ENCODE peak calls at places on chromosome 7, in five cellular contexts. One of them, this sample, is unnamed.

GRCh38 chr7:121525155-121525819 is 129.2 kb upstream of the FAM3C start:
- DNase-seq in hepatocyte: no peak
- DNase-seq in HCT116: no peak
- DNase-seq in SK-N-SH: no peak
- DNase-seq in stomach: no peak
- DNase-seq in this sample: no peak

GRCh38 chr7:76507723-76508406 is 2.5 kb upstream of the UPK3B start:
- DNase-seq in hepatocyte: peak; percentile 1
- DNase-seq in HCT116: no peak
- DNase-seq in SK-N-SH: no peak
- DNase-seq in stomach: no peak
- DNase-seq in this sample: no peak

GRCh38 chr7:91533996-91534395 is 269.8 kb downstream of the FZD1 start:
- DNase-seq in hepatocyte: no peak
- DNase-seq in HCT116: no peak
- DNase-seq in SK-N-SH: no peak
- DNase-seq in stomach: no peak
- DNase-seq in this sample: no peak

GRCh38 chr7:68573271-68574000 is 1024.8 kb upstream of the AUTS2 start:
- DNase-seq in hepatocyte: no peak
- DNase-seq in HCT116: no peak
- DNase-seq in SK-N-SH: no peak
- DNase-seq in stomach: no peak
- DNase-seq in this sample: no peak

GRCh38 chr7:149776848-149777407 is 3.5 kb upstream of the ZNF467 start:
- DNase-seq in hepatocyte: no peak
- DNase-seq in HCT116: no peak
- DNase-seq in SK-N-SH: no peak
- DNase-seq in stomach: no peak
- DNase-seq in this sample: peak; percentile 60

GRCh38 chr7:139830779-139831498 is 1.9 kb downstream of the TBXAS1 start:
- DNase-seq in hepatocyte: no peak
- DNase-seq in HCT116: no peak
- DNase-seq in SK-N-SH: no peak
- DNase-seq in stomach: no peak
- DNase-seq in this sample: no peak

GRCh38 chr7:81669476-81670105 is 100.3 kb downstream of the HGF start:
- DNase-seq in hepatocyte: peak; percentile 49
- DNase-seq in HCT116: no peak
- DNase-seq in SK-N-SH: no peak
- DNase-seq in stomach: no peak
- DNase-seq in this sample: no peak

GRCh38 chr7:132464740-132465139 is 111.5 kb downstream of the PLXNA4 start:
- DNase-seq in hepatocyte: no peak
- DNase-seq in HCT116: no peak
- DNase-seq in SK-N-SH: no peak
- DNase-seq in stomach: no peak
- DNase-seq in this sample: peak; percentile 66

GRCh38 chr7:27235387-27236052 is 7.1 kb upstream of the EVX1 start:
- DNase-seq in hepatocyte: peak; percentile 87
- DNase-seq in HCT116: peak; percentile 16
- DNase-seq in SK-N-SH: peak; percentile 85
- DNase-seq in stomach: peak; percentile 50
- DNase-seq in this sample: peak; percentile 75

GRCh38 chr7:46626261-46627037 is 705.4 kb upstream of the IGFBP3 start:
- DNase-seq in hepatocyte: no peak
- DNase-seq in HCT116: no peak
- DNase-seq in SK-N-SH: no peak
- DNase-seq in stomach: no peak
- DNase-seq in this sample: no peak

GRCh38 chr7:48035967-48036478 is 680 bp downstream of the C7orf57 start:
- DNase-seq in hepatocyte: peak; percentile 33
- DNase-seq in HCT116: no peak
- DNase-seq in SK-N-SH: peak; percentile 59
- DNase-seq in stomach: no peak
- DNase-seq in this sample: peak; percentile 69

GRCh38 chr7:100215895-100216294 is 3.9 kb upstream of the PVRIG start:
- DNase-seq in hepatocyte: no peak
- DNase-seq in HCT116: no peak
- DNase-seq in SK-N-SH: no peak
- DNase-seq in stomach: peak; percentile 44
- DNase-seq in this sample: peak; percentile 68

GRCh38 chr7:157738064-157738460 is 401.3 kb downstream of the DNAJB6 start:
- DNase-seq in hepatocyte: peak; percentile 39
- DNase-seq in HCT116: no peak
- DNase-seq in SK-N-SH: no peak
- DNase-seq in stomach: no peak
- DNase-seq in this sample: peak; percentile 44

GRCh38 chr7:30929686-30930085 is 18.0 kb downstream of the AQP1 start:
- DNase-seq in hepatocyte: no peak
- DNase-seq in HCT116: no peak
- DNase-seq in SK-N-SH: peak; percentile 12
- DNase-seq in stomach: no peak
- DNase-seq in this sample: no peak

GRCh38 chr7:28211006-28211405 is 30.4 kb upstream of the JAZF1 start:
- DNase-seq in hepatocyte: no peak
- DNase-seq in HCT116: no peak
- DNase-seq in SK-N-SH: no peak
- DNase-seq in stomach: no peak
- DNase-seq in this sample: no peak

GRCh38 chr7:5470167-5470532 is 46.5 kb upstream of the TNRC18 start:
- DNase-seq in hepatocyte: no peak
- DNase-seq in HCT116: no peak
- DNase-seq in SK-N-SH: peak; percentile 70
- DNase-seq in stomach: no peak
- DNase-seq in this sample: no peak

GRCh38 chr7:20340839-20341238 is 10.1 kb downstream of the ITGB8 start:
- DNase-seq in hepatocyte: no peak
- DNase-seq in HCT116: peak; percentile 82
- DNase-seq in SK-N-SH: no peak
- DNase-seq in stomach: peak; percentile 26
- DNase-seq in this sample: no peak

GRCh38 chr7:75962607-75963382 is 31.6 kb downstream of the TMEM120A start:
- DNase-seq in hepatocyte: peak; percentile 9
- DNase-seq in HCT116: no peak
- DNase-seq in SK-N-SH: peak; percentile 68
- DNase-seq in stomach: no peak
- DNase-seq in this sample: peak; percentile 82

GRCh38 chr7:36261019-36261754 is 108.1 kb downstream of the EEPD1 start:
- DNase-seq in hepatocyte: no peak
- DNase-seq in HCT116: no peak
- DNase-seq in SK-N-SH: no peak
- DNase-seq in stomach: no peak
- DNase-seq in this sample: no peak

GRCh38 chr7:7054252-7054830 is 128.0 kb upstream of the C1GALT1 start:
- DNase-seq in hepatocyte: no peak
- DNase-seq in HCT116: no peak
- DNase-seq in SK-N-SH: no peak
- DNase-seq in stomach: no peak
- DNase-seq in this sample: no peak

GRCh38 chr7:99860281-99861127 is 16.3 kb downstream of the OR2AE1 start:
- DNase-seq in hepatocyte: peak; percentile 40
- DNase-seq in HCT116: no peak
- DNase-seq in SK-N-SH: no peak
- DNase-seq in stomach: no peak
- DNase-seq in this sample: peak; percentile 51

GRCh38 chr7:134154581-134155130 is 27.5 kb downstream of the LRGUK start:
- DNase-seq in hepatocyte: no peak
- DNase-seq in HCT116: no peak
- DNase-seq in SK-N-SH: no peak
- DNase-seq in stomach: no peak
- DNase-seq in this sample: no peak

GRCh38 chr7:38902443-38902842 is 6.5 kb downstream of the VPS41 start:
- DNase-seq in hepatocyte: no peak
- DNase-seq in HCT116: no peak
- DNase-seq in SK-N-SH: no peak
- DNase-seq in stomach: no peak
- DNase-seq in this sample: no peak

GRCh38 chr7:102321351-102322201 is 34.7 kb downstream of the SPDYE6 start:
- DNase-seq in hepatocyte: peak; percentile 67
- DNase-seq in HCT116: no peak
- DNase-seq in SK-N-SH: peak; percentile 46
- DNase-seq in stomach: no peak
- DNase-seq in this sample: peak; percentile 77

GRCh38 chr7:2985866-2986265 is 57.8 kb downstream of the CARD11 start:
- DNase-seq in hepatocyte: no peak
- DNase-seq in HCT116: no peak
- DNase-seq in SK-N-SH: no peak
- DNase-seq in stomach: no peak
- DNase-seq in this sample: no peak

GRCh38 chr7:105775580-105775979 is 100.8 kb downstream of the ATXN7L1 start:
- DNase-seq in hepatocyte: no peak
- DNase-seq in HCT116: no peak
- DNase-seq in SK-N-SH: no peak
- DNase-seq in stomach: no peak
- DNase-seq in this sample: no peak

GRCh38 chr7:44548893-44549292 is 7.8 kb upstream of the NPC1L1 start:
- DNase-seq in hepatocyte: no peak
- DNase-seq in HCT116: no peak
- DNase-seq in SK-N-SH: no peak
- DNase-seq in stomach: no peak
- DNase-seq in this sample: no peak

GRCh38 chr7:112192236-112193154 is 13.7 kb downstream of the DOCK4 start:
- DNase-seq in hepatocyte: no peak
- DNase-seq in HCT116: no peak
- DNase-seq in SK-N-SH: no peak
- DNase-seq in stomach: no peak
- DNase-seq in this sample: no peak

GRCh38 chr7:158461824-158462223 is 125.8 kb downstream of the PTPRN2 start:
- DNase-seq in hepatocyte: no peak
- DNase-seq in HCT116: no peak
- DNase-seq in SK-N-SH: no peak
- DNase-seq in stomach: no peak
- DNase-seq in this sample: no peak

GRCh38 chr7:98697485-98698240 is 80.6 kb downstream of the NPTX2 start:
- DNase-seq in hepatocyte: no peak
- DNase-seq in HCT116: no peak
- DNase-seq in SK-N-SH: no peak
- DNase-seq in stomach: no peak
- DNase-seq in this sample: no peak

GRCh38 chr7:154835924-154836529 is 166.9 kb downstream of the PAXIP1 start:
- DNase-seq in hepatocyte: no peak
- DNase-seq in HCT116: no peak
- DNase-seq in SK-N-SH: no peak
- DNase-seq in stomach: no peak
- DNase-seq in this sample: no peak

GRCh38 chr7:107029061-107029763 is 15.3 kb upstream of the PRKAR2B start:
- DNase-seq in hepatocyte: no peak
- DNase-seq in HCT116: no peak
- DNase-seq in SK-N-SH: peak; percentile 75
- DNase-seq in stomach: no peak
- DNase-seq in this sample: no peak

GRCh38 chr7:70935854-70936253 is 196.1 kb upstream of the GALNT17 start:
- DNase-seq in hepatocyte: no peak
- DNase-seq in HCT116: no peak
- DNase-seq in SK-N-SH: no peak
- DNase-seq in stomach: no peak
- DNase-seq in this sample: no peak

GRCh38 chr7:105306160-105306784 is 82.4 kb downstream of the SRPK2 start:
- DNase-seq in hepatocyte: no peak
- DNase-seq in HCT116: no peak
- DNase-seq in SK-N-SH: no peak
- DNase-seq in stomach: no peak
- DNase-seq in this sample: no peak

GRCh38 chr7:9719721-9720120 is 1254.0 kb upstream of the PHF14 start:
- DNase-seq in hepatocyte: no peak
- DNase-seq in HCT116: no peak
- DNase-seq in SK-N-SH: no peak
- DNase-seq in stomach: no peak
- DNase-seq in this sample: no peak

GRCh38 chr7:23530355-23530754 is 1.4 kb downstream of the TRA2A start:
- DNase-seq in hepatocyte: peak; percentile 55
- DNase-seq in HCT116: no peak
- DNase-seq in SK-N-SH: peak; percentile 59
- DNase-seq in stomach: no peak
- DNase-seq in this sample: no peak
- H3K4me1 ChIP-seq in hepatocyte: peaks cover 35% of the 10 kb centered on the region
- H3K4me1 ChIP-seq in HCT116: peaks cover 12% of the 10 kb centered on the region
- H3K4me1 ChIP-seq in SK-N-SH: peaks cover 14% of the 10 kb centered on the region
- H3K4me1 ChIP-seq in stomach: peaks cover 58% of the 10 kb centered on the region
- H3K4me1 ChIP-seq in this sample: peaks cover 9% of the 10 kb centered on the region

DNA sequence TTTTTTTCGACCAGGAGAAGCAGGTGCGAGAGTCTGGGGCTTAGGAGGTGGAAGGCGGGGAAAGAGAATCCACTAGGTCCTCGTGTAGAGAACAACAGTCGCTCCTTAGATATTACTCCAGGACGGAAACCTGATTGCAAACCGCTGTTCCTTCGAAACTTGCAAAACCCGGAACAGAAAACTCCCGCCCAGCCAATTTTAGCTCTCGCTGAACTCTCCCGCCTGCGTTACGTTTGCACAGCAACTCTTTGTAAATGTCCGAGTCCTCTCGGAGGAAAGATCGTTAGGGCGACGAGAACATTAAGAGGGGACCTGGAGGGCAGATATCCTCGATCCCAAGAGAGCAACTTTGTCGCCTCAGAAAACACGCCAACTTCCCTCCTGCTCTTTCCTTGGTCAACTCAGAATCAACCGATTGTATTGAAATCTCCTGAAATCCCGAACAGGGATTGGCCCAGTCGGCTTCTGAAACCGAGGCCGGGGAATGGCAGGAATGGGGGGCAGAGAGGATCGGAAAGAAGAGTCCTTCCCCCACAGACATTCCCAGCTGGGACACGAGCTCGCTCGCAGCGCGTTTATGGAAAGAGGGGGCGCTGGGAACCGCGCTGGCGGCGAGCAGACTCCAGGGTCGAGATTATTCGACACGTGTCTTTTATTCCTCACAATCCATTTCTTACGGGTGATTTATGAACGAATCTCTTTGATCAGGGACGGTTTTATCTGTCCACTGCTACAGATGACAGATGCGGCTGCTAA is 9.9 kb downstream of the TWIST1 start:
- DNase-seq in hepatocyte: peak; percentile 51
- DNase-seq in HCT116: no peak
- DNase-seq in SK-N-SH: peak; percentile 77
- DNase-seq in stomach: no peak
- DNase-seq in this sample: peak; percentile 43
- H3K4me1 ChIP-seq in hepatocyte: peaks cover 27% of the 10 kb centered on the region
- H3K4me1 ChIP-seq in HCT116: no peaks in the 10 kb centered on the region
- H3K4me1 ChIP-seq in SK-N-SH: peaks cover 20% of the 10 kb centered on the region
- H3K4me1 ChIP-seq in stomach: peaks cover 31% of the 10 kb centered on the region
- H3K4me1 ChIP-seq in this sample: peaks cover 4% of the 10 kb centered on the region

GRCh38 chr7:74047804-74048380 is 19.9 kb downstream of the ELN start:
- DNase-seq in hepatocyte: no peak
- DNase-seq in HCT116: no peak
- DNase-seq in SK-N-SH: no peak
- DNase-seq in stomach: no peak
- DNase-seq in this sample: peak; percentile 26
- H3K4me1 ChIP-seq in hepatocyte: peaks cover 19% of the 10 kb centered on the region
- H3K4me1 ChIP-seq in HCT116: peaks cover 2% of the 10 kb centered on the region
- H3K4me1 ChIP-seq in SK-N-SH: peaks cover 18% of the 10 kb centered on the region
- H3K4me1 ChIP-seq in stomach: peaks cover 24% of the 10 kb centered on the region
- H3K4me1 ChIP-seq in this sample: no peaks in the 10 kb centered on the region

GRCh38 chr7:152354061-152354460 is 81.7 kb downstream of the KMT2C start:
- DNase-seq in hepatocyte: no peak
- DNase-seq in HCT116: no peak
- DNase-seq in SK-N-SH: no peak
- DNase-seq in stomach: no peak
- DNase-seq in this sample: no peak
- H3K4me1 ChIP-seq in hepatocyte: peaks cover 4% of the 10 kb centered on the region
- H3K4me1 ChIP-seq in HCT116: no peaks in the 10 kb centered on the region
- H3K4me1 ChIP-seq in SK-N-SH: no peaks in the 10 kb centered on the region
- H3K4me1 ChIP-seq in stomach: peaks cover 12% of the 10 kb centered on the region
- H3K4me1 ChIP-seq in this sample: no peaks in the 10 kb centered on the region

This sample was measured in right cardiac atrium.